ENCODE peak calls at places on chromosomes 1 and 21, in eight cellular contexts. V, X, E, S, W, G, A and B are unnamed samples.

GRCh38 chr1:112393634-112393976 is 2.4 kb upstream of the CTTNBP2NL start:
- DNase-seq in E (peak; percentile 77), G (no peak), V (no peak), X (no peak), A (no peak), W (no peak), S (no peak), B (no peak)

GRCh38 chr1:211519602-211520001 is 27.6 kb upstream of the RD3 start:
- DNase-seq in E (no peak), A (no peak), G (peak; percentile 90), V (no peak), X (no peak), S (no peak), W (no peak), B (no peak)

GRCh38 chr1:24955161-24955560 is 25.1 kb upstream of the RUNX3 start:
- DNase-seq in A (no peak), G (no peak), V (no peak), W (peak; percentile 16), X (no peak), E (no peak), S (no peak), B (no peak)

GRCh38 chr1:62406576-62406975 is 30.3 kb upstream of the USP1 start:
- DNase-seq in W (no peak), E (no peak), A (no peak), V (peak; percentile 17), S (no peak), X (no peak), G (no peak), B (no peak)

GRCh38 chr1:162697140-162697895 is 65.1 kb downstream of the DDR2 start:
- DNase-seq in S (no peak), X (no peak), E (no peak), A (no peak), G (no peak), V (no peak), W (no peak), B (no peak)

GRCh38 chr1:33300673-33301072 is 20.2 kb downstream of the A3GALT2 start:
- DNase-seq in W (no peak), A (no peak), X (no peak), E (no peak), V (no peak), G (no peak), S (no peak), B (no peak)

GRCh38 chr1:31715097-31715872 is 11.5 kb upstream of the COL16A1 start:
- DNase-seq in V (peak; percentile 97), A (no peak), G (peak; percentile 86), X (peak; percentile 92), S (peak; percentile 94), W (peak; percentile 75), E (peak; percentile 92), B (no peak)

GRCh38 chr1:107862064-107862463 is 102.9 kb downstream of the VAV3 start:
- DNase-seq in A (no peak), V (no peak), G (no peak), S (no peak), E (peak; percentile 95), X (no peak), W (no peak), B (no peak)

GRCh38 chr21:41322496-41323382 is 6.1 kb downstream of the FAM3B start:
- DNase-seq in G (peak; percentile 99), S (no peak), W (no peak), A (no peak), E (no peak), V (no peak), X (no peak), B (no peak)

GRCh38 chr1:61337471-61337870 is 255.1 kb downstream of the NFIA start:
- DNase-seq in A (no peak), W (no peak), G (no peak), S (no peak), X (no peak), V (peak; percentile 16), E (peak; percentile 57), B (no peak)

GRCh38 chr1:67646145-67647035 is 38.6 kb upstream of the GADD45A start:
- DNase-seq in W (no peak), E (peak; percentile 39), X (peak; percentile 81), V (no peak), G (no peak), A (no peak), S (no peak), B (peak; percentile 2)

GRCh38 chr1:87176090-87176489 is 152.6 kb upstream of the LMO4 start:
- DNase-seq in A (no peak), W (no peak), X (no peak), S (no peak), V (no peak), G (no peak), E (no peak), B (no peak)

GRCh38 chr1:183339556-183340167 is 78.5 kb downstream of the NMNAT2 start:
- DNase-seq in A (no peak), S (no peak), X (no peak), G (no peak), V (no peak), W (no peak), E (no peak), B (no peak)

GRCh38 chr1:220528049-220528678 is at the start of gene MARK1:
- DNase-seq in X (peak; percentile 25), G (no peak), W (no peak), S (no peak), A (no peak), E (peak; percentile 37), V (peak; percentile 79), B (no peak)

GRCh38 chr1:94863919-94864318 is 43.8 kb downstream of the SLC44A3 start:
- DNase-seq in E (peak; percentile 83), A (no peak), X (no peak), S (no peak), G (peak; percentile 56), V (no peak), W (peak; percentile 78), B (no peak)

GRCh38 chr1:53553734-53554509 is 94.7 kb downstream of the DMRTB1 start:
- DNase-seq in W (no peak), E (no peak), X (no peak), G (no peak), V (no peak), A (no peak), S (no peak), B (no peak)

GRCh38 chr1:78359666-78360065 is 131.1 kb upstream of the PTGFR start:
- DNase-seq in G (no peak), V (no peak), X (no peak), A (no peak), W (no peak), E (no peak), S (no peak), B (no peak)

GRCh38 chr1:205440476-205441317 is 15.1 kb downstream of the BLACAT1 start:
- DNase-seq in S (no peak), A (peak; percentile 47), X (peak; percentile 70), W (peak; percentile 85), E (no peak), G (peak; percentile 91), V (peak; percentile 72), B (peak; percentile 20)

GRCh38 chr1:228089520-228090380 is 7.2 kb downstream of the ARF1 start:
- DNase-seq in E (no peak), V (no peak), S (no peak), X (no peak), A (no peak), W (no peak), G (no peak), B (no peak)

GRCh38 chr21:45571641-45572040 is 29.4 kb upstream of the SLC19A1 start:
- DNase-seq in A (no peak), G (no peak), S (no peak), W (no peak), E (no peak), V (no peak), X (no peak), B (no peak)

GRCh38 chr1:197761654-197762053 is 13.6 kb downstream of the DENND1B start:
- DNase-seq in A (no peak), S (no peak), E (no peak), G (no peak), X (no peak), V (no peak), W (no peak), B (no peak)

GRCh38 chr1:156676820-156677615 is at the start of gene NES:
- DNase-seq in X (peak; percentile 92), V (peak; percentile 91), A (no peak), G (peak; percentile 75), S (no peak), W (no peak), E (peak; percentile 52), B (no peak)

GRCh38 chr1:211420389-211420788 is 71.6 kb downstream of the RD3 start:
- DNase-seq in E (no peak), A (no peak), V (no peak), W (no peak), S (no peak), G (no peak), X (no peak), B (no peak)

DNA sequence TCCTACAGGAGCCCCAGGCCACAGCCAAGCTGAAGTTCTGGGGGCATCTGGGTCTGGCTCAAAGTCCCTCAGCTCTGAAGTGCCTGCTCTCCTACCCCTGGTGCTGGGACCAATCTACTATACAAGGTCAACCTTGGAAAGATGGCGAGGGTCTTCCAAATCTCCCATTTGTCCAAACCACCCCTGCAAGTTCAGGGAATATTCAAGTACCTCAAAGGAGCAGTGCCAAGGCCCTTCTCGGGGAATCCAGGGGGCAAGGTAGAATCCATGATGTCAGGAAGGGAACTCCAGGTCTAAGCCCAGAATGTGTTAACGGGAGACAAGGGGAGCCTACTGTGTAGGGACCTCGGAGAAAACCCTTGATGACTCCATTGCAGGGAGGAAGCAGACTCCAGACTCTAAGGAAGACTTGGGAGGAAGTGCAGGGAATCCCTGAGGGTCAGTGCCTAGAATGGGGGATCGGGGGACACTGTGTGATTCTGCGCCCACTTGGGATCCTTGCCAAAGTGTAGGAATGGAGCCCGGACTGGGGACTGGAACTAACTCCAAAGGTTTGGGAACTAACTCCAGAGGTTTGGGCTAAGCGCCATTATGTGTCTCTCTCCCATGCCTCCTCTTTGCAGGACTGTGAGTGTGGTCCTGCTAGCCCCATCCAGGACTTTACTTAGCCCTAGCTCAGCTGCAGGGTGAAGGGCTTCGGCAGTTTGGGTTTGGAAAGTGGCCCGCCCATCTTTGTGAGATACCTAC is 8.7 kb downstream of the TAL1 start:
- DNase-seq in E (no peak), X (no peak), A (no peak), S (no peak), W (no peak), V (no peak), G (no peak), B (no peak)
- TF ChIP-seq EZH2 in E (no peak), X (no peak), A (no peak), S (no peak), W (no peak), V (peak; percentile 73), G (no peak), B (no peak)

GRCh38 chr1:1001631-1002300 is 1.9 kb upstream of the HES4 start:
- DNase-seq in S (no peak), E (peak; percentile 65), G (peak; percentile 62), V (peak; percentile 76), X (peak; percentile 86), A (no peak), W (peak; percentile 46), B (no peak)
- TF ChIP-seq POLR2AphosphoS5 in S (no peak), E (no peak), G (peak; percentile 2), V (no peak), X (peak; percentile 51), A (no peak), W (peak; percentile 67), B (peak; percentile 46)

GRCh38 chr1:35319988-35320713 is 51.6 kb downstream of the ZMYM4 start:
- DNase-seq in X (no peak), V (no peak), A (no peak), E (no peak), S (no peak), W (no peak), G (no peak), B (no peak)
- H3K27ac ChIP-seq in X (no peak overlapping the region), V (no peak overlapping the region), A (no peak overlapping the region), E (no peak overlapping the region), S (no peak overlapping the region), W (no peak overlapping the region), G (no peak overlapping the region), B (peak overlapping the region; percentile 39)

GRCh38 chr1:38092256-38092655 is 45.7 kb upstream of the POU3F1 start:
- DNase-seq in X (no peak), V (no peak), E (no peak), A (no peak), G (no peak), S (no peak), W (no peak), B (no peak)
- TF ChIP-seq EZH2 in X (no peak), V (no peak), E (no peak), A (no peak), G (no peak), S (no peak), W (no peak), B (no peak)